ENCODE peak calls at places on chromosome 15, in six cellular contexts. One of them, this sample, is unnamed.

GRCh38 chr15:101310508-101310907 is 15.5 kb upstream of the SNRPA1 start:
- DNase-seq in NCI-H460: no peak
- DNase-seq in OCI-LY7: no peak
- DNase-seq in activated T-helper 1 cell treated with anti-CD3 and anti-CD28 coated beads, Interleukin-2, amount 50 U/mL, for 16 hours: no peak
- DNase-seq in NCI-H345: no peak
- DNase-seq in caudate nucleus: no peak
- DNase-seq in this sample: no peak

GRCh38 chr15:76012021-76012551 is at the start of gene NRG4:
- DNase-seq in caudate nucleus: no peak
- DNase-seq in activated T-helper 1 cell treated with anti-CD3 and anti-CD28 coated beads, Interleukin-2, amount 50 U/mL, for 16 hours: no peak
- DNase-seq in NCI-H345: no peak
- DNase-seq in OCI-LY7: no peak
- DNase-seq in NCI-H460: peak
- DNase-seq in this sample: no peak

GRCh38 chr15:61175024-61175423 is 54.1 kb downstream of the RORA start:
- DNase-seq in NCI-H460: no peak
- DNase-seq in NCI-H345: no peak
- DNase-seq in caudate nucleus: no peak
- DNase-seq in OCI-LY7: no peak
- DNase-seq in activated T-helper 1 cell treated with anti-CD3 and anti-CD28 coated beads, Interleukin-2, amount 50 U/mL, for 16 hours: no peak
- DNase-seq in this sample: no peak

GRCh38 chr15:85770014-85770721 is 24.6 kb downstream of the KLHL25 start:
- DNase-seq in NCI-H345: no peak
- DNase-seq in activated T-helper 1 cell treated with anti-CD3 and anti-CD28 coated beads, Interleukin-2, amount 50 U/mL, for 16 hours: no peak
- DNase-seq in NCI-H460: no peak
- DNase-seq in caudate nucleus: no peak
- DNase-seq in OCI-LY7: no peak
- DNase-seq in this sample: no peak

GRCh38 chr15:62059818-62060115 is 480 bp downstream of the VPS13C start:
- DNase-seq in NCI-H345: peak
- DNase-seq in activated T-helper 1 cell treated with anti-CD3 and anti-CD28 coated beads, Interleukin-2, amount 50 U/mL, for 16 hours: peak
- DNase-seq in NCI-H460: no peak
- DNase-seq in caudate nucleus: no peak
- DNase-seq in OCI-LY7: peak
- DNase-seq in this sample: no peak

GRCh38 chr15:97443101-97443500 is 517.4 kb upstream of the ARRDC4 start:
- DNase-seq in caudate nucleus: no peak
- DNase-seq in NCI-H345: no peak
- DNase-seq in NCI-H460: no peak
- DNase-seq in activated T-helper 1 cell treated with anti-CD3 and anti-CD28 coated beads, Interleukin-2, amount 50 U/mL, for 16 hours: no peak
- DNase-seq in OCI-LY7: no peak
- DNase-seq in this sample: no peak

GRCh38 chr15:55884223-55884622 is 109.2 kb downstream of the NEDD4 start:
- DNase-seq in NCI-H460: no peak
- DNase-seq in activated T-helper 1 cell treated with anti-CD3 and anti-CD28 coated beads, Interleukin-2, amount 50 U/mL, for 16 hours: no peak
- DNase-seq in caudate nucleus: no peak
- DNase-seq in NCI-H345: no peak
- DNase-seq in OCI-LY7: no peak
- DNase-seq in this sample: no peak

GRCh38 chr15:31042731-31043130 is 51.3 kb upstream of the MTMR10 start:
- DNase-seq in caudate nucleus: no peak
- DNase-seq in OCI-LY7: no peak
- DNase-seq in NCI-H460: no peak
- DNase-seq in activated T-helper 1 cell treated with anti-CD3 and anti-CD28 coated beads, Interleukin-2, amount 50 U/mL, for 16 hours: no peak
- DNase-seq in NCI-H345: no peak
- DNase-seq in this sample: no peak

GRCh38 chr15:62756326-62756994 is 286.1 kb upstream of the TPM1 start:
- DNase-seq in activated T-helper 1 cell treated with anti-CD3 and anti-CD28 coated beads, Interleukin-2, amount 50 U/mL, for 16 hours: no peak
- DNase-seq in NCI-H460: no peak
- DNase-seq in caudate nucleus: no peak
- DNase-seq in OCI-LY7: no peak
- DNase-seq in NCI-H345: no peak
- DNase-seq in this sample: no peak